ENCODE peak calls at places on chromosomes 5 and 9, in nine cellular contexts. One of them, this sample, is unnamed.

GRCh38 chr5:147398860-147399259 is 111.0 kb downstream of the DPYSL3 start:
- DNase-seq in IMR-90: no peak
- DNase-seq in left ventricle myocardium inferior: no peak
- DNase-seq in gastrocnemius medialis: no peak
- DNase-seq in CD8-positive, alpha-beta memory T cell: no peak
- DNase-seq in hepatocyte: no peak
- DNase-seq in brain microvascular endothelial cell: no peak
- DNase-seq in heart right ventricle: no peak
- DNase-seq in prostate gland: no peak
- DNase-seq in this sample: no peak

GRCh38 chr5:88833371-88834107 is 49.4 kb downstream of the MEF2C start:
- DNase-seq in gastrocnemius medialis: no peak
- DNase-seq in IMR-90: peak; percentile 74
- DNase-seq in prostate gland: no peak
- DNase-seq in brain microvascular endothelial cell: peak; percentile 85
- DNase-seq in CD8-positive, alpha-beta memory T cell: no peak
- DNase-seq in heart right ventricle: no peak
- DNase-seq in hepatocyte: peak; percentile 19
- DNase-seq in left ventricle myocardium inferior: peak; percentile 36
- DNase-seq in this sample: no peak

GRCh38 chr9:135662758-135663450 is at the start of gene LCN9:
- DNase-seq in CD8-positive, alpha-beta memory T cell: no peak
- DNase-seq in IMR-90: no peak
- DNase-seq in hepatocyte: peak; percentile 40
- DNase-seq in brain microvascular endothelial cell: peak; percentile 8
- DNase-seq in gastrocnemius medialis: peak; percentile 26
- DNase-seq in prostate gland: no peak
- DNase-seq in heart right ventricle: no peak
- DNase-seq in left ventricle myocardium inferior: no peak
- DNase-seq in this sample: no peak

GRCh38 chr5:141382469-141383294 is at the start of gene PCDHGA7:
- DNase-seq in hepatocyte: no peak
- DNase-seq in prostate gland: no peak
- DNase-seq in left ventricle myocardium inferior: no peak
- DNase-seq in brain microvascular endothelial cell: peak; percentile 32
- DNase-seq in gastrocnemius medialis: no peak
- DNase-seq in CD8-positive, alpha-beta memory T cell: no peak
- DNase-seq in heart right ventricle: no peak
- DNase-seq in IMR-90: peak; percentile 57
- DNase-seq in this sample: no peak

GRCh38 chr9:89603629-89604462 is 966 bp upstream of the GADD45G start:
- DNase-seq in prostate gland: peak; percentile 69
- DNase-seq in hepatocyte: peak; percentile 93
- DNase-seq in heart right ventricle: peak; percentile 79
- DNase-seq in brain microvascular endothelial cell: no peak
- DNase-seq in gastrocnemius medialis: peak; percentile 75
- DNase-seq in left ventricle myocardium inferior: peak; percentile 79
- DNase-seq in IMR-90: peak; percentile 11
- DNase-seq in CD8-positive, alpha-beta memory T cell: peak; percentile 21
- DNase-seq in this sample: no peak

GRCh38 chr5:64944868-64945267 is 176.1 kb downstream of the CWC27 start:
- DNase-seq in heart right ventricle: no peak
- DNase-seq in prostate gland: no peak
- DNase-seq in CD8-positive, alpha-beta memory T cell: no peak
- DNase-seq in brain microvascular endothelial cell: no peak
- DNase-seq in hepatocyte: no peak
- DNase-seq in left ventricle myocardium inferior: no peak
- DNase-seq in gastrocnemius medialis: no peak
- DNase-seq in IMR-90: no peak
- DNase-seq in this sample: no peak

GRCh38 chr5:54643679-54644078 is 126.1 kb downstream of the SNX18 start:
- DNase-seq in hepatocyte: no peak
- DNase-seq in IMR-90: peak; percentile 87
- DNase-seq in CD8-positive, alpha-beta memory T cell: no peak
- DNase-seq in gastrocnemius medialis: no peak
- DNase-seq in left ventricle myocardium inferior: no peak
- DNase-seq in brain microvascular endothelial cell: peak; percentile 59
- DNase-seq in prostate gland: no peak
- DNase-seq in heart right ventricle: no peak
- DNase-seq in this sample: no peak

GRCh38 chr5:11075010-11075860 is 314.2 kb upstream of the DAP start:
- DNase-seq in prostate gland: no peak
- DNase-seq in IMR-90: no peak
- DNase-seq in hepatocyte: no peak
- DNase-seq in left ventricle myocardium inferior: no peak
- DNase-seq in CD8-positive, alpha-beta memory T cell: no peak
- DNase-seq in gastrocnemius medialis: no peak
- DNase-seq in brain microvascular endothelial cell: no peak
- DNase-seq in heart right ventricle: no peak
- DNase-seq in this sample: no peak

GRCh38 chr5:141960018-141960417 is 2.0 kb upstream of the PCDH12 start:
- DNase-seq in IMR-90: no peak
- DNase-seq in heart right ventricle: no peak
- DNase-seq in hepatocyte: peak; percentile 27
- DNase-seq in CD8-positive, alpha-beta memory T cell: no peak
- DNase-seq in prostate gland: no peak
- DNase-seq in gastrocnemius medialis: no peak
- DNase-seq in left ventricle myocardium inferior: no peak
- DNase-seq in brain microvascular endothelial cell: no peak
- DNase-seq in this sample: no peak

GRCh38 chr9:129183495-129184308 is 5.6 kb upstream of the IER5L start:
- DNase-seq in brain microvascular endothelial cell: no peak
- DNase-seq in heart right ventricle: no peak
- DNase-seq in hepatocyte: peak; percentile 76
- DNase-seq in prostate gland: no peak
- DNase-seq in CD8-positive, alpha-beta memory T cell: no peak
- DNase-seq in gastrocnemius medialis: no peak
- DNase-seq in left ventricle myocardium inferior: no peak
- DNase-seq in IMR-90: peak; percentile 21
- DNase-seq in this sample: no peak

GRCh38 chr9:113649054-113649453 is 185.5 kb downstream of the RGS3 start:
- DNase-seq in IMR-90: peak; percentile 57
- DNase-seq in gastrocnemius medialis: no peak
- DNase-seq in left ventricle myocardium inferior: peak; percentile 78
- DNase-seq in brain microvascular endothelial cell: no peak
- DNase-seq in CD8-positive, alpha-beta memory T cell: no peak
- DNase-seq in heart right ventricle: peak; percentile 84
- DNase-seq in prostate gland: no peak
- DNase-seq in hepatocyte: peak; percentile 75
- DNase-seq in this sample: no peak

GRCh38 chr9:69389437-69389995 is 64.5 kb downstream of the ENTREP1 start:
- DNase-seq in heart right ventricle: no peak
- DNase-seq in CD8-positive, alpha-beta memory T cell: no peak
- DNase-seq in IMR-90: no peak
- DNase-seq in brain microvascular endothelial cell: no peak
- DNase-seq in left ventricle myocardium inferior: no peak
- DNase-seq in gastrocnemius medialis: no peak
- DNase-seq in hepatocyte: no peak
- DNase-seq in prostate gland: no peak
- DNase-seq in this sample: no peak

DNA sequence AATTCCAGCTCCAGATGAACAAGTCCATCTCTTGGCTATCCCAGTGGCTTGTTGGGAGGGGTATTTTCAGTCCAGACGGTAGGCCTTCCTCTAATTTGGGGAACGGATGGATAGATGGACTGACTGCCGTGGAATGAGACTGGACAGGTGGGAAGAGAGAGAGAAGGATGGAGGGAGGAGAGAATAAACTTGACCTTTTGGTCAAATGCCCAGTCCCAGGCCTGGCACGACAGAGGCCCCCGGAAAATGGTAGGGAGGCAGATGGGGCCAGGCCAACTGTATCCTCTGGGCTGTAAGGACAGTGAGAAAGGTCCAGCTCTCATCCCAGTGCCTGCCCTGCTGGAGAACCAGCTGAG is 1.1 kb downstream of the BHMT start:
- DNase-seq in gastrocnemius medialis: no peak
- DNase-seq in brain microvascular endothelial cell: no peak
- DNase-seq in prostate gland: no peak
- DNase-seq in CD8-positive, alpha-beta memory T cell: no peak
- DNase-seq in hepatocyte: no peak
- DNase-seq in IMR-90: no peak
- DNase-seq in left ventricle myocardium inferior: no peak
- DNase-seq in heart right ventricle: no peak
- DNase-seq in this sample: no peak
- H3K27ac ChIP-seq in gastrocnemius medialis: no peak overlapping the region
- H3K27ac ChIP-seq in brain microvascular endothelial cell: no peak overlapping the region
- H3K27ac ChIP-seq in prostate gland: no peak overlapping the region
- H3K27ac ChIP-seq in CD8-positive, alpha-beta memory T cell: no peak overlapping the region
- H3K27ac ChIP-seq in hepatocyte: no peak overlapping the region
- H3K27ac ChIP-seq in IMR-90: no peak overlapping the region
- H3K27ac ChIP-seq in left ventricle myocardium inferior: no peak overlapping the region
- H3K27ac ChIP-seq in heart right ventricle: no peak overlapping the region
- H3K27ac ChIP-seq in this sample: no peak overlapping the region

DNA sequence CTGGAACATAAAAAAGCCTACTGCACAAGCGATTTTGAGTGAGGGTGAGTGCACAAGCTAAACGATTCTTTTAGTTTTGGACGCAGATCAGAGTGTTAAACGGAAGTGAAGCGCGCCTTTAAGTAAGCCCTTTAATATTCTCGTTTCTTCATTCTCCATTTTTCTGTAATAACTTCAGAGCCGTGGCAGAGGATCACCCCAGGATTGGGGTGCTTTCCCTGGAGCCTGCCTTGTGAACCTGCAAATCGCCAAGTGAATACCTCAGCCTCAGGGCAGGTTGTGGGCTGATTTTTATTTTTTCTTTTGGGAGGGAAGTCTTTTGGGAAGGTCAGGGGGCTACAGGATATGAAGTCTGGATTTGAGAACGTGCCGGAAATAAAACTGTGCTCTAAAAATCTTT is 5.0 kb upstream of the PAX5 start:
- DNase-seq in prostate gland: no peak
- DNase-seq in gastrocnemius medialis: no peak
- DNase-seq in CD8-positive, alpha-beta memory T cell: no peak
- DNase-seq in brain microvascular endothelial cell: no peak
- DNase-seq in left ventricle myocardium inferior: no peak
- DNase-seq in IMR-90: no peak
- DNase-seq in heart right ventricle: no peak
- DNase-seq in hepatocyte: no peak
- DNase-seq in this sample: no peak
- H3K27ac ChIP-seq in prostate gland: no peak overlapping the region
- H3K27ac ChIP-seq in gastrocnemius medialis: no peak overlapping the region
- H3K27ac ChIP-seq in CD8-positive, alpha-beta memory T cell: no peak overlapping the region
- H3K27ac ChIP-seq in brain microvascular endothelial cell: no peak overlapping the region
- H3K27ac ChIP-seq in left ventricle myocardium inferior: no peak overlapping the region
- H3K27ac ChIP-seq in IMR-90: no peak overlapping the region
- H3K27ac ChIP-seq in heart right ventricle: no peak overlapping the region
- H3K27ac ChIP-seq in hepatocyte: no peak overlapping the region
- H3K27ac ChIP-seq in this sample: no peak overlapping the region

GRCh38 chr5:33072700-33073099 is 361.6 kb downstream of the NPR3 start:
- DNase-seq in prostate gland: no peak
- DNase-seq in hepatocyte: no peak
- DNase-seq in gastrocnemius medialis: no peak
- DNase-seq in brain microvascular endothelial cell: no peak
- DNase-seq in heart right ventricle: no peak
- DNase-seq in left ventricle myocardium inferior: no peak
- DNase-seq in IMR-90: peak; percentile 46
- DNase-seq in CD8-positive, alpha-beta memory T cell: no peak
- DNase-seq in this sample: no peak

GRCh38 chr5:33075731-33076130 is 364.6 kb downstream of the NPR3 start:
- DNase-seq in hepatocyte: no peak
- DNase-seq in gastrocnemius medialis: no peak
- DNase-seq in left ventricle myocardium inferior: no peak
- DNase-seq in prostate gland: no peak
- DNase-seq in IMR-90: peak; percentile 68
- DNase-seq in brain microvascular endothelial cell: no peak
- DNase-seq in CD8-positive, alpha-beta memory T cell: no peak
- DNase-seq in heart right ventricle: no peak
- DNase-seq in this sample: no peak

GRCh38 chr5:33074548-33074947 is 363.4 kb downstream of the NPR3 start:
- DNase-seq in prostate gland: no peak
- DNase-seq in IMR-90: peak; percentile 32
- DNase-seq in gastrocnemius medialis: no peak
- DNase-seq in CD8-positive, alpha-beta memory T cell: no peak
- DNase-seq in heart right ventricle: no peak
- DNase-seq in left ventricle myocardium inferior: no peak
- DNase-seq in hepatocyte: no peak
- DNase-seq in brain microvascular endothelial cell: peak; percentile 49
- DNase-seq in this sample: no peak

GRCh38 chr5:33072296-33072695 is 361.2 kb downstream of the NPR3 start:
- DNase-seq in prostate gland: no peak
- DNase-seq in left ventricle myocardium inferior: no peak
- DNase-seq in heart right ventricle: no peak
- DNase-seq in IMR-90: no peak
- DNase-seq in CD8-positive, alpha-beta memory T cell: no peak
- DNase-seq in hepatocyte: no peak
- DNase-seq in gastrocnemius medialis: no peak
- DNase-seq in brain microvascular endothelial cell: no peak
- DNase-seq in this sample: no peak

GRCh38 chr5:33073856-33074255 is 362.7 kb downstream of the NPR3 start:
- DNase-seq in heart right ventricle: no peak
- DNase-seq in IMR-90: peak; percentile 60
- DNase-seq in CD8-positive, alpha-beta memory T cell: no peak
- DNase-seq in hepatocyte: no peak
- DNase-seq in prostate gland: no peak
- DNase-seq in brain microvascular endothelial cell: no peak
- DNase-seq in left ventricle myocardium inferior: no peak
- DNase-seq in gastrocnemius medialis: no peak
- DNase-seq in this sample: no peak
- H3K27ac ChIP-seq in heart right ventricle: no peak overlapping the region
- H3K27ac ChIP-seq in IMR-90: peak overlapping the region; percentile 92
- H3K27ac ChIP-seq in CD8-positive, alpha-beta memory T cell: no peak overlapping the region
- H3K27ac ChIP-seq in hepatocyte: no peak overlapping the region
- H3K27ac ChIP-seq in prostate gland: no peak overlapping the region
- H3K27ac ChIP-seq in brain microvascular endothelial cell: peak overlapping the region; percentile 14
- H3K27ac ChIP-seq in left ventricle myocardium inferior: no peak overlapping the region
- H3K27ac ChIP-seq in gastrocnemius medialis: no peak overlapping the region
- H3K27ac ChIP-seq in this sample: no peak overlapping the region

GRCh38 chr5:140261403-140262171 is 41.3 kb downstream of the PFDN1 start:
- DNase-seq in hepatocyte: peak; percentile 88
- DNase-seq in prostate gland: peak; percentile 87
- DNase-seq in left ventricle myocardium inferior: peak; percentile 69
- DNase-seq in brain microvascular endothelial cell: peak; percentile 92
- DNase-seq in heart right ventricle: peak; percentile 52
- DNase-seq in CD8-positive, alpha-beta memory T cell: no peak
- DNase-seq in gastrocnemius medialis: peak; percentile 85
- DNase-seq in IMR-90: peak; percentile 92
- DNase-seq in this sample: no peak

GRCh38 chr5:140260089-140260656 is 42.7 kb downstream of the PFDN1 start:
- DNase-seq in heart right ventricle: no peak
- DNase-seq in gastrocnemius medialis: no peak
- DNase-seq in left ventricle myocardium inferior: no peak
- DNase-seq in CD8-positive, alpha-beta memory T cell: no peak
- DNase-seq in IMR-90: no peak
- DNase-seq in brain microvascular endothelial cell: no peak
- DNase-seq in hepatocyte: no peak
- DNase-seq in prostate gland: no peak
- DNase-seq in this sample: no peak

GRCh38 chr5:140265845-140266244 is 37.1 kb downstream of the PFDN1 start:
- DNase-seq in left ventricle myocardium inferior: no peak
- DNase-seq in brain microvascular endothelial cell: no peak
- DNase-seq in heart right ventricle: no peak
- DNase-seq in gastrocnemius medialis: no peak
- DNase-seq in hepatocyte: no peak
- DNase-seq in IMR-90: no peak
- DNase-seq in CD8-positive, alpha-beta memory T cell: no peak
- DNase-seq in prostate gland: no peak
- DNase-seq in this sample: no peak

GRCh38 chr5:140262221-140262620 is 40.7 kb downstream of the PFDN1 start:
- DNase-seq in heart right ventricle: no peak
- DNase-seq in IMR-90: no peak
- DNase-seq in gastrocnemius medialis: no peak
- DNase-seq in hepatocyte: no peak
- DNase-seq in brain microvascular endothelial cell: no peak
- DNase-seq in CD8-positive, alpha-beta memory T cell: no peak
- DNase-seq in left ventricle myocardium inferior: no peak
- DNase-seq in prostate gland: no peak
- DNase-seq in this sample: no peak

GRCh38 chr5:140262839-140263238 is 40.1 kb downstream of the PFDN1 start:
- DNase-seq in gastrocnemius medialis: no peak
- DNase-seq in prostate gland: no peak
- DNase-seq in left ventricle myocardium inferior: no peak
- DNase-seq in IMR-90: no peak
- DNase-seq in hepatocyte: no peak
- DNase-seq in brain microvascular endothelial cell: no peak
- DNase-seq in CD8-positive, alpha-beta memory T cell: no peak
- DNase-seq in heart right ventricle: no peak
- DNase-seq in this sample: no peak
- H3K27ac ChIP-seq in gastrocnemius medialis: peak overlapping the region; percentile 86
- H3K27ac ChIP-seq in prostate gland: no peak overlapping the region
- H3K27ac ChIP-seq in left ventricle myocardium inferior: peak overlapping the region; percentile 85
- H3K27ac ChIP-seq in IMR-90: no peak overlapping the region
- H3K27ac ChIP-seq in hepatocyte: no peak overlapping the region
- H3K27ac ChIP-seq in brain microvascular endothelial cell: no peak overlapping the region
- H3K27ac ChIP-seq in CD8-positive, alpha-beta memory T cell: no peak overlapping the region
- H3K27ac ChIP-seq in heart right ventricle: no peak overlapping the region
- H3K27ac ChIP-seq in this sample: no peak overlapping the region

This sample was measured in effector memory CD4-positive, alpha-beta T cell.